ENCODE peak calls at places on chromosomes 1 and 21, in five cellular contexts. E is HepG2, I is GM12878, C is K562, D is SK-N-SH. Z is an unnamed sample.

GRCh38 chr1:71350805-71351204 is 270.0 kb upstream of the ZRANB2 start:
- DNase-seq in E (no peak), I (no peak), C (no peak), D (no peak), Z (no peak)

GRCh38 chr1:227732586-227733308 is 2.4 kb downstream of the JMJD4 start:
- DNase-seq in E (no peak), I (no peak), C (no peak), D (no peak), Z (no peak)

GRCh38 chr21:29144736-29145353 is 14.4 kb downstream of the MAP3K7CL start:
- DNase-seq in E (no peak), I (no peak), C (no peak), D (no peak), Z (no peak)

GRCh38 chr1:228022571-228023293 is 15.9 kb downstream of the WNT3A start:
- DNase-seq in E (no peak), I (no peak), C (no peak), D (no peak), Z (no peak)

GRCh38 chr1:3501856-3502665 is 47.6 kb downstream of the ARHGEF16 start:
- DNase-seq in E (peak; percentile 33), I (no peak), C (peak; percentile 63), D (peak; percentile 75), Z (peak; percentile 59)

GRCh38 chr1:177278626-177279390 is 108.0 kb downstream of the BRINP2 start:
- DNase-seq in E (no peak), I (no peak), C (no peak), D (no peak), Z (no peak)

GRCh38 chr1:22184892-22185612 is 42.2 kb upstream of the WNT4 start:
- DNase-seq in E (peak; percentile 10), I (no peak), C (no peak), D (peak; percentile 40), Z (no peak)

GRCh38 chr1:156733989-156734584 is 5.5 kb upstream of the ISG20L2 start:
- DNase-seq in E (no peak), I (no peak), C (no peak), D (no peak), Z (no peak)

GRCh38 chr1:242586355-242586670 is 61.8 kb upstream of the PLD5 start:
- DNase-seq in E (no peak), I (no peak), C (no peak), D (no peak), Z (no peak)

GRCh38 chr1:65393345-65393744 is 27.1 kb upstream of the LEPR start:
- DNase-seq in E (no peak), I (peak; percentile 3), C (no peak), D (no peak), Z (no peak)

GRCh38 chr21:44353200-44353970 is at the start of gene TRPM2:
- DNase-seq in E (no peak), I (no peak), C (no peak), D (no peak), Z (no peak)

GRCh38 chr1:68313736-68314594 is 81.6 kb upstream of the WLS start:
- DNase-seq in E (no peak), I (no peak), C (no peak), D (peak; percentile 43), Z (no peak)
- TF ChIP-seq FOXM1 in E (no peak), I (no peak), C (no peak), D (no peak), Z (no peak)

GRCh38 chr1:84259376-84259775 is 42.1 kb upstream of the SAMD13 start:
- DNase-seq in E (no peak), I (no peak), C (no peak), D (no peak), Z (no peak)
- TF ChIP-seq FOXM1 in E (no peak), I (no peak), C (no peak), D (no peak), Z (no peak)

GRCh38 chr1:206709772-206710456 is 25.2 kb downstream of the MAPKAPK2 start:
- DNase-seq in E (peak; percentile 39), I (no peak), C (no peak), D (no peak), Z (no peak)
- TF ChIP-seq FOXM1 in E (no peak), I (no peak), C (no peak), D (no peak), Z (no peak)

DNA sequence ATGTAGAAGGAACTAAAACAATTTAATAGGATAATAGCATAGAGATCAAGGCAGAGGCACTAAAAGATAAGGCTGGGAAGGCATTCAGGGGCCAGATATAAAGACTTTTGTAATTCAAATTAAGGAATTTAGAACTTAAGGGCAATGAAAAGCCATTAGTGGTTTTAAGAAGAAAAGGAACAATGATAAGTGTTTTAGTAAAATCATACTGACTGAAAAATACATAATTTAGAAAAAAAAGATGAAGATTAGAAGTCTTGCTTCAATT is 14.1 kb upstream of the RGS2 start:
- DNase-seq in E (no peak), I (no peak), C (no peak), D (no peak), Z (no peak)
- TF ChIP-seq FOXM1 in E (no peak), I (no peak), C (no peak), D (no peak), Z (no peak)

DNA sequence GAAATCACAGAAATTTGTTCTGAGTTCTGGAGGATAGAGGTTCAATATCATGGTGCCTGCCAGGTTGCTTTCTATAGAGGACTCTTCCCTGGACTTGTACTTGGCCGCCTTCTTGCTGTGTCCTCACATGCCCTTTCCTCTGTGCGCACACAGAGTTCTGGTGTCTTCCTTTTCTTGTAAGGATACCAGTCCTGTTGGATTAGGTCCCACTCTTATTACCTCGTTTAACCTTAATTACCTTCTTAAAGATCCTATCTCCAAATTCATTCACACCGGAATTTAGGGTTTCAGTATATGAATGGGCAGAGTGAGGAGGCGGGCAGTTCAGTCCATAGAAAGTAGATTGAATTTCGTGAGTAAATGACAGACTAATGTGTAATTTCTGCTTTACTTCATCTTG is 413.9 kb downstream of the NCAM2 start:
- DNase-seq in E (no peak), I (no peak), C (no peak), D (no peak), Z (no peak)
- TF ChIP-seq FOXM1 in E (no peak), I (no peak), C (no peak), D (no peak), Z (no peak)

GRCh38 chr1:43438576-43439120 is 15.1 kb downstream of the HYI start:
- DNase-seq in E (no peak), I (no peak), C (no peak), D (no peak), Z (no peak)

GRCh38 chr1:43438006-43438405 is 15.7 kb downstream of the HYI start:
- DNase-seq in E (no peak), I (no peak), C (no peak), D (no peak), Z (no peak)

GRCh38 chr1:43436371-43436770 is 17.4 kb downstream of the HYI start:
- DNase-seq in E (no peak), I (no peak), C (no peak), D (no peak), Z (no peak)

GRCh38 chr1:43439121-43439581 is 14.6 kb downstream of the HYI start:
- DNase-seq in E (no peak), I (no peak), C (no peak), D (no peak), Z (no peak)

DNA sequence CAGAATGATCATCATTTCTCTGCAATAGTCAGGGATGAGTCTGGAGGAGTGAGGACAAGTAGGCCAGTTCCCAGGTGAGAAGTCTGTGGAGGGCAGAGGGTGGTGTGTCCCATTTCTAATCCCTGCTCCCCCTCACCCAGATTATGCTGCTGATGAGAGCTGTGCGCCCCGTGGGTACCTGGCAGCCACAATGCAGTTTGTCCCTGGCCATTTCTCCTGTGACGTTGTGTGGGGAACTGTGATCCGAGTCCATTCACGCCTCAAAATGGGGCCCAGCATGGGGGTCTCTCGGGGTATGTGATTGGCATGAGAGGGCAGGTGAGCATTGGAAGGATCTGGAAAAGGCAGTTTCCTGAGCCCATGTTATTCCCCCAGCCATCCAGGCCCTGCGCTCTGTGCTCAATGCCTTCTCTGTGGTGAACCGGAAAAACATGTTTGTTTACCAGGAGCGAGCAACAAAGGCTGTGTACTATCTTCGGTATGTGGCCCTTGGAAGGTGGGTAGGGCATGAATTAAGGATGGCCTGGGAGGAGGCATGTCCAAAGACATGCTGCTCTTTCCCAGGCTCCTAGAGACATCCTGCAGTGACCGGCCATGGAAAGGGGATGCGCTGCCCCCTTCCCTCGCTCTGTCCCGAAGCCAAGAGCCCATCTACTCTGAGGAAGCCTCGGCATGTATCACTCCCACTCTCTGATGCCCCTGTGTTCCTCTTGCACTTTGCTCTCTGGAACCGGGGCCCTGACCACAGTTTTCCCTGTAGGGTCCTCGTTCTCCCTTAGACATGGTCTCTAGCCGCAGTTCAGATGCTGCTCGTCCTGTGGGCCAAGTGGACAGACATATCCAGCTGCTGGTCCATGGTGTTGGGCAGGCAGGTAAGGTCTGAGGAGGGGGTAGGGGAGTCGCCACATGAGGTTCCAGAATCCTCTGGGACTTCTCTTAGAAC is 16.4 kb downstream of the HYI start:
- DNase-seq in E (no peak), I (no peak), C (no peak), D (no peak), Z (no peak)
- TF ChIP-seq FOXM1 in E (no peak), I (no peak), C (no peak), D (no peak), Z (no peak)

GRCh38 chr1:161801955-161802354 is 35.8 kb downstream of the ATF6 start:
- DNase-seq in E (no peak), I (no peak), C (no peak), D (no peak), Z (no peak)

GRCh38 chr1:161799792-161800191 is 33.7 kb downstream of the ATF6 start:
- DNase-seq in E (no peak), I (no peak), C (no peak), D (no peak), Z (no peak)

GRCh38 chr1:161805399-161806197 is 39.5 kb downstream of the ATF6 start:
- DNase-seq in E (no peak), I (no peak), C (no peak), D (no peak), Z (no peak)

DNA sequence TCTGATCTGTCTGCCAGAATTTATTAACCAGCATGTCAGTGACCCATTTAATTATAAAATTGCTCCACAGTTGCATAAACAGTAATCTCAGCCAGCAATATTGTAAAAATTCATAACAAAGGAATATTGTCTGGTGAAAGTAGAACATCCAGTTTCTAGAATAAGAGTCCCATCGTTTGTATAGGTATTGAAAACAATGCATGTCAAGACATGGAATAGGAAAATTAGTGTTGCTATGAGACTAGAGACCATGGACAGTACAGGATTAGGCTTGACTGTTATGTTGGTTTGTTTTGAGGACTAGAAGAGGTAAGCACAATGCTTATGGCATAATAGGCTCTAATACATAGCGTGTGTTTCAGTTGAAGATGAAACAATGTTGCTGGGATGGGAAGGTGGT is 37.1 kb downstream of the ATF6 start:
- DNase-seq in E (no peak), I (no peak), C (no peak), D (no peak), Z (no peak)
- TF ChIP-seq FOXM1 in E (no peak), I (no peak), C (no peak), D (no peak), Z (no peak)

DNA sequence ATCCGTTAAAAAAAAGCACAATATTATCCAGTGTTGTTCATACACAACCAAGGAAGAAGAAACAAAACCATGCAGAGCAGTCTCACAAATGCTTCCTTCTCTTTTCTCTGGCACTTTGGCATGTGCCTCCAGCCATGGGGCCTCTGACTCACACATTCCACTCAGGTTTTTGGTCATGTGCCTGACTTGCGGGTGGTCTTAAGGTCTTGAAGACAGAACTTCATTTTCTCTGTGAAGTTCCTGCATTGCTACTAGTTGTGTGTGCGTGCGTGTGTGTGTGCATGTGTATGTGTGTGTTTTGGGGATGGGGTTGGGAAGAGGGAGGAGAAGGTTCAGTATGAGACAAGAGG is 276.3 kb downstream of the RPS6KC1 start:
- DNase-seq in E (no peak), I (no peak), C (no peak), D (no peak), Z (no peak)
- TF ChIP-seq FOXM1 in E (no peak), I (no peak), C (no peak), D (no peak), Z (no peak)